ENCODE peak calls at places on chromosomes 4 and X, in seven cellular contexts. D is HCT116, G is AG09309, I is psoas muscle, O is lower leg skin, N is endothelial cell, Y is right lobe of liver. X is an unnamed sample.

GRCh38 chr4:47469951-47470350 is 6.4 kb upstream of the COMMD8 start:
- DNase-seq in I (no peak), G (peak), Y (no peak), D (no peak), N (no peak), O (no peak), X (no peak)

GRCh38 chr4:185523862-185524261 is 11.4 kb downstream of the PDLIM3 start:
- DNase-seq in D (no peak), I (no peak), O (no peak), Y (no peak), N (no peak), G (no peak), X (no peak)

GRCh38 chr4:79294064-79294463 is 31.8 kb downstream of the NAA11 start:
- DNase-seq in I (no peak), G (no peak), O (no peak), Y (no peak), N (no peak), D (no peak), X (no peak)

GRCh38 chr4:8547912-8548730 is 32.1 kb upstream of the GPR78 start:
- DNase-seq in G (no peak), Y (no peak), D (no peak), O (no peak), N (no peak), I (no peak), X (no peak)

GRCh38 chr4:145179201-145179860 is 1.1 kb downstream of the OTUD4 start:
- DNase-seq in N (peak), D (peak), O (peak), G (no peak), Y (peak), I (peak), X (peak)

GRCh38 chr4:145823743-145824142 is 114.9 kb downstream of the ZNF827 start:
- DNase-seq in G (no peak), O (no peak), N (no peak), D (no peak), I (no peak), Y (no peak), X (no peak)

GRCh38 chr4:20017035-20017434 is 234.7 kb upstream of the SLIT2 start:
- DNase-seq in O (no peak), G (peak), D (no peak), I (no peak), Y (no peak), N (no peak), X (no peak)

GRCh38 chr4:157291071-157291470 is 70.5 kb downstream of the GRIA2 start:
- DNase-seq in O (no peak), N (no peak), I (no peak), Y (no peak), G (no peak), D (no peak), X (no peak)

GRCh38 chr4:117481742-117482141 is 396.4 kb upstream of the TRAM1L1 start:
- DNase-seq in D (no peak), I (no peak), Y (no peak), G (no peak), O (no peak), N (no peak), X (no peak)

GRCh38 chr4:132839070-132839469 is 310.0 kb upstream of the PCDH10 start:
- DNase-seq in D (no peak), Y (no peak), N (no peak), I (no peak), O (no peak), G (no peak), X (no peak)

GRCh38 chr4:6410078-6410477 is 62.3 kb downstream of the PPP2R2C start:
- DNase-seq in N (no peak), G (no peak), O (no peak), Y (no peak), D (no peak), I (no peak), X (no peak)

GRCh38 chr4:27027428-27027827 is 166.8 kb downstream of the STIM2 start:
- DNase-seq in G (no peak), Y (no peak), N (no peak), D (no peak), I (no peak), O (no peak), X (no peak)

GRCh38 chr4:5568336-5568735 is 140.0 kb downstream of the EVC2 start:
- DNase-seq in I (no peak), G (no peak), N (no peak), Y (no peak), O (no peak), D (no peak), X (no peak)

GRCh38 chr4:101419324-101420135 is 72.2 kb upstream of the PPP3CA start:
- DNase-seq in I (no peak), D (no peak), Y (no peak), N (no peak), O (no peak), G (peak), X (no peak)

GRCh38 chr4:18012807-18013462 is 8.6 kb downstream of the LCORL start:
- DNase-seq in I (no peak), N (no peak), Y (no peak), O (no peak), G (no peak), D (no peak), X (no peak)

GRCh38 chrX:19811807-19812604 is 75.4 kb downstream of the SH3KBP1 start:
- DNase-seq in O (no peak), N (no peak), G (no peak), I (no peak), D (no peak), Y (no peak), X (no peak)

GRCh38 chrX:130082244-130083106 is 27.8 kb downstream of the ELF4 start:
- DNase-seq in O (peak), D (no peak), I (peak), N (no peak), G (no peak), Y (peak), X (peak)

GRCh38 chrX:132737743-132738142 is 220.7 kb downstream of the HS6ST2 start:
- DNase-seq in N (no peak), Y (no peak), O (no peak), G (no peak), D (peak), I (no peak), X (peak)

GRCh38 chrX:47217121-47217851 is 1.2 kb upstream of the CDK16 start:
- DNase-seq in Y (no peak), D (no peak), O (peak), I (peak), N (peak), G (no peak), X (no peak)

GRCh38 chr4:72326692-72327632 is 242.1 kb downstream of the ADAMTS3 start:
- DNase-seq in Y (no peak), N (no peak), O (no peak), I (no peak), D (peak), G (no peak), X (no peak)

GRCh38 chrX:16838202-16839066 is 31.7 kb downstream of the RBBP7 start:
- DNase-seq in Y (peak), D (no peak), O (no peak), N (no peak), G (peak), I (peak), X (no peak)

DNA sequence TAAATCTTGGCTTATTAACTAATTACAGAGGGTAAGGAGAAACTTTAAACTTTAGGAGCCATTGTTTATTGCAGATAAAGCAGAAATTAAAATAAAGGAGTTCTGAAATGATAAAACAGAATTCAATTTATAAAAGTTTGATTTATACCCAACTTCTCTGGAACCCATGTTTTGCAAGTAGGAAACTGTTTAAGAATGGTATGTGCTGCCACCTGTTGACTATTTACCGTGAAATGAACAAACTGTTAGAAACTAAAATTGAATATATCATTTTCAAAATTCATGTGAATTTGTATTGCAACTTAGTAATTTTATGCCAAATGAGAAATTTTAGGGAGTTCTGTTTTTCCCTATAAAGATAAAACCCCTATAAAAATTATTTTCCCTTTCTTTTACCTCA is 11.0 kb upstream of the TBC1D8B start:
- DNase-seq in I (no peak), Y (no peak), N (no peak), O (no peak), G (peak), D (no peak), X (no peak)
- TF ChIP-seq CTCF in I (peak), Y (peak), N (peak), O (no peak), G (peak), D (peak), X (no peak)

DNA sequence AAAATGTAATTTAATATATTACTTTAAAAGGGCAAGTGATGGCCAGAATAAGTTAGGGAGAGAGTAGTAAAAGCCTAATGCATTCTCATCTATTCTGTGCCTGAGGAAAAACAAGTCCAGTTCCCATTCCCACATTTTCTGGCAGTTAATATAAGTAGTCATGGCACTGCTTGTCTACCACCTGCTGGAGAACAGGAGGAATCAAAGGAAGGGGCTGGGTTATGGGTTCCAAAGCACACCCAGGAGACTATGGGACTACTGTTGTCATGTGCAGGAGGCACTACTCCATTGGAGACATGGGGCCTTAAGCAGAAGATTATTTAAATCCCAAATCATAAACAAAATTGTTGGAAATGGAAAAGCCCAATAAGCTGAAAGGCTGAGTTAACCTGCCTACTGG is 2618.6 kb downstream of the ARAP2 start:
- DNase-seq in G (no peak), D (peak), Y (no peak), N (no peak), O (no peak), I (no peak), X (no peak)
- TF ChIP-seq CTCF in G (no peak), D (peak), Y (no peak), N (no peak), O (no peak), I (no peak), X (no peak)

DNA sequence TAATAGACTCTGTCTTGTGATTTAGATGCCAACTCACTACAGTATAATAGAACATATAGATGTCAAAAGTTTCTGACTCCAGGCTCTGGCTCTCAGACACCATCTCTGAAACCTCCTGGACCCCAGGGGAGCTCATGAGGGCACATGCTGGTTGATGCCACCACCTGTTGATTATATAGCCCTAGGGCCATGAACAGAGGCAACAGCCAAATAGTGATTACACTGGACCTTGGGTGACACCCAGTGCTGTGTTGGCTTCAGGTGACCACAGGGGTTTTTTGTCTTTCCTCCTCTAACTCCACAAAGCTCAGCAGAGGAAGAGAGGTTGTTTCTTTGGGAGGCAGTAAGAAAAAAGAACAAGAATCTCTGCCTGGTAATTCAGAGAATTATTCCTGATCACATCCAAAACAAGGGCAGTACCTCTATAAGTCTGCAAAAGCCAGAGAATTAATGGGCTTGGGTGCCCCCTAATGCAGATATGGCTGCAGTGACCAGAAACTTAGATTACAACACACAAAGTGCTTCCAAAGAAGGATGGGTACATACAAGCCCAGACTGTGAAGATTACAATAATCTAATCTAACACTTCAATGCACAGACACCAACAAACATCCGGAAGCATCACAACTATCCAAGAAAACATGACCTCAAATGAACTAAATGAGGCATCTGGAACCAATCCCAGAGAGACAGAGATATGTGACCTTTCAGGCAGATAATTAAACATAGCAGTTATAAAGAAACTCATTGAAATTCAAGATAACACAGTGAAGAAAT is 1920.6 kb downstream of the ARAP2 start:
- DNase-seq in N (no peak), Y (no peak), D (no peak), G (no peak), I (no peak), O (no peak), X (no peak)
- TF ChIP-seq CTCF in N (no peak), Y (peak), D (no peak), G (peak), I (no peak), O (no peak), X (no peak)

GRCh38 chr4:67035501-67035900 is 509.8 kb downstream of the CENPC start:
- DNase-seq in N (no peak), O (peak), D (no peak), Y (no peak), I (no peak), G (no peak), X (no peak)
- TF ChIP-seq CTCF in N (no peak), O (no peak), D (no peak), Y (no peak), I (no peak), G (no peak), X (no peak)

X was measured in mucosa of descending colon.